ENCODE peak calls at places on chromosomes 16 and 17, in four cellular contexts. X is MM.1S, A is left ventricle myocardium inferior, J is adrenal gland. M is an unnamed sample.

GRCh38 chr17:61839300-61839786 is 24.0 kb downstream of the BRIP1 start:
- DNase-seq in X (no peak), A (no peak), J (no peak), M (no peak)

GRCh38 chr17:44348234-44348987 is 3.3 kb downstream of the GRN start:
- DNase-seq in X (peak; percentile 27), A (no peak), J (peak; percentile 59), M (no peak)

GRCh38 chr17:17783121-17783824 is 53.5 kb downstream of the SREBF1 start:
- DNase-seq in X (peak; percentile 71), A (peak; percentile 85), J (peak; percentile 72), M (peak; percentile 61)

GRCh38 chr16:81388357-81388756 is 56.3 kb upstream of the CMIP start:
- DNase-seq in X (no peak), A (no peak), J (no peak), M (no peak)

GRCh38 chr17:5508855-5509254 is 22.5 kb downstream of the MIS12 start:
- DNase-seq in X (no peak), A (no peak), J (no peak), M (no peak)

GRCh38 chr16:21194771-21195301 is 16.5 kb downstream of the ZP2 start:
- DNase-seq in X (no peak), A (no peak), J (no peak), M (no peak)

GRCh38 chr17:7945651-7946050 is 13.6 kb downstream of the CNTROB start:
- DNase-seq in X (no peak), A (no peak), J (no peak), M (no peak)

GRCh38 chr17:1431631-1432104 is 24.4 kb downstream of the CRK start:
- DNase-seq in X (no peak), A (no peak), J (peak; percentile 63), M (no peak)

GRCh38 chr16:12097523-12098428 is 121.2 kb downstream of the SNX29 start:
- DNase-seq in X (no peak), A (peak; percentile 32), J (peak; percentile 70), M (no peak)

GRCh38 chr16:70298988-70299938 is at the start of gene DDX19B:
- DNase-seq in X (peak; percentile 61), A (peak; percentile 83), J (peak; percentile 84), M (peak; percentile 57)

GRCh38 chr17:7556627-7557026 is 1.9 kb upstream of the TNFSF13 start:
- DNase-seq in X (no peak), A (no peak), J (no peak), M (no peak)

GRCh38 chr16:69595127-69596036 is 29.6 kb downstream of the NFAT5 start:
- DNase-seq in X (no peak), A (no peak), J (peak; percentile 10), M (no peak)

GRCh38 chr16:79721186-79721745 is 120.7 kb upstream of the MAF start:
- DNase-seq in X (no peak), A (no peak), J (peak; percentile 4), M (no peak)

GRCh38 chr16:66409156-66409555 is 17.9 kb upstream of the BEAN1 start:
- DNase-seq in X (no peak), A (no peak), J (no peak), M (no peak)

GRCh38 chr17:61285483-61286320 is 113.9 kb upstream of the TBX2 start:
- DNase-seq in X (no peak), A (peak; percentile 64), J (no peak), M (no peak)

GRCh38 chr17:15408803-15409202 is 58.6 kb downstream of the CDRT4 start:
- DNase-seq in X (no peak), A (no peak), J (no peak), M (no peak)

GRCh38 chr17:30858556-30859250 is 26.9 kb downstream of the ATAD5 start:
- DNase-seq in X (no peak), A (no peak), J (no peak), M (no peak)

GRCh38 chr16:12092347-12092882 is 115.9 kb downstream of the SNX29 start:
- DNase-seq in X (no peak), A (no peak), J (peak; percentile 39), M (no peak)

GRCh38 chr17:14134456-14134855 is 65.2 kb downstream of the COX10 start:
- DNase-seq in X (no peak), A (no peak), J (no peak), M (no peak)

GRCh38 chr16:1074379-1074649 is 1.8 kb downstream of the SSTR5 start:
- DNase-seq in X (no peak), A (no peak), J (no peak), M (no peak)

GRCh38 chr17:29505826-29506225 is 61.0 kb downstream of the ABHD15 start:
- DNase-seq in X (no peak), A (no peak), J (no peak), M (no peak)

GRCh38 chr16:66342294-66342900 is 24.1 kb upstream of the CDH5 start:
- DNase-seq in X (no peak), A (no peak), J (no peak), M (no peak)

GRCh38 chr16:29826342-29826695 is 6.1 kb downstream of the MVP start:
- DNase-seq in X (no peak), A (no peak), J (no peak), M (peak; percentile 18)

GRCh38 chr16:49464877-49465504 is 91.4 kb downstream of the C16orf78 start:
- DNase-seq in X (peak; percentile 71), A (no peak), J (no peak), M (no peak)

GRCh38 chr17:27566673-27567562 is 64.1 kb upstream of the LGALS9 start:
- DNase-seq in X (no peak), A (no peak), J (no peak), M (no peak)

GRCh38 chr17:31424944-31425582 is 33.6 kb downstream of the RAB11FIP4 start:
- DNase-seq in X (no peak), A (peak; percentile 33), J (peak; percentile 91), M (no peak)

GRCh38 chr17:56222255-56222654 is 69.0 kb downstream of the ANKFN1 start:
- DNase-seq in X (no peak), A (no peak), J (no peak), M (no peak)

GRCh38 chr16:83581082-83581481 is 226.7 kb upstream of the HSBP1 start:
- DNase-seq in X (no peak), A (no peak), J (no peak), M (no peak)

GRCh38 chr17:48444531-48445247 is 14.7 kb upstream of the SKAP1 start:
- DNase-seq in X (peak; percentile 4), A (no peak), J (no peak), M (peak; percentile 52)

GRCh38 chr17:40175928-40176327 is 1.3 kb upstream of the RAPGEFL1 start:
- DNase-seq in X (no peak), A (no peak), J (no peak), M (no peak)

GRCh38 chr16:50708373-50709060 is 15.1 kb downstream of the NOD2 start:
- DNase-seq in X (no peak), A (no peak), J (no peak), M (peak; percentile 34)

GRCh38 chr16:81901483-81901882 is 109.8 kb downstream of the SDR42E1 start:
- DNase-seq in X (no peak), A (no peak), J (peak; percentile 24), M (no peak)

GRCh38 chr16:54585094-54585493 is 298.5 kb upstream of the IRX3 start:
- DNase-seq in X (no peak), A (no peak), J (no peak), M (no peak)

GRCh38 chr16:88956546-88957455 is 20.2 kb downstream of the CBFA2T3 start:
- DNase-seq in X (no peak), A (no peak), J (no peak), M (no peak)

GRCh38 chr16:29996773-29997250 is 771 bp downstream of the INO80E start:
- DNase-seq in X (no peak), A (no peak), J (no peak), M (no peak)

GRCh38 chr17:55451203-55451641 is 29.6 kb upstream of the MMD start:
- DNase-seq in X (no peak), A (no peak), J (no peak), M (no peak)

GRCh38 chr16:893360-893759 is 77.4 kb downstream of the LMF1 start:
- DNase-seq in X (no peak), A (no peak), J (no peak), M (no peak)

GRCh38 chr16:83603981-83604570 is 203.7 kb upstream of the HSBP1 start:
- DNase-seq in X (no peak), A (no peak), J (no peak), M (no peak)

GRCh38 chr16:55056585-55057520 is 126.2 kb downstream of the IRX5 start:
- DNase-seq in X (no peak), A (no peak), J (no peak), M (no peak)

GRCh38 chr17:75032896-75033294 is 13.9 kb downstream of the ATP5PD start:
- DNase-seq in X (no peak), A (no peak), J (peak; percentile 55), M (no peak)
- H3K27ac ChIP-seq in X (no peak overlapping the region), A (peak overlapping the region; percentile 91), J (peak overlapping the region; percentile 94), M (peak overlapping the region; percentile 70)

GRCh38 chr17:41393826-41394225 is 3.6 kb downstream of the KRT31 start:
- DNase-seq in X (no peak), A (no peak), J (no peak), M (no peak)

GRCh38 chr17:41392278-41392677 is 5.1 kb downstream of the KRT31 start:
- DNase-seq in X (no peak), A (no peak), J (peak; percentile 24), M (no peak)

GRCh38 chr17:41393294-41393693 is 4.1 kb downstream of the KRT31 start:
- DNase-seq in X (no peak), A (no peak), J (no peak), M (no peak)

GRCh38 chr17:41396340-41396739 is 1.1 kb downstream of the KRT31 start:
- DNase-seq in X (no peak), A (no peak), J (no peak), M (no peak)

GRCh38 chr17:41394254-41395016 is 3.0 kb downstream of the KRT31 start:
- DNase-seq in X (no peak), A (no peak), J (no peak), M (no peak)
- H3K4me3 ChIP-seq in X (no peak overlapping the region), A (no peak overlapping the region), J (no peak overlapping the region), M (no peak overlapping the region)

DNA sequence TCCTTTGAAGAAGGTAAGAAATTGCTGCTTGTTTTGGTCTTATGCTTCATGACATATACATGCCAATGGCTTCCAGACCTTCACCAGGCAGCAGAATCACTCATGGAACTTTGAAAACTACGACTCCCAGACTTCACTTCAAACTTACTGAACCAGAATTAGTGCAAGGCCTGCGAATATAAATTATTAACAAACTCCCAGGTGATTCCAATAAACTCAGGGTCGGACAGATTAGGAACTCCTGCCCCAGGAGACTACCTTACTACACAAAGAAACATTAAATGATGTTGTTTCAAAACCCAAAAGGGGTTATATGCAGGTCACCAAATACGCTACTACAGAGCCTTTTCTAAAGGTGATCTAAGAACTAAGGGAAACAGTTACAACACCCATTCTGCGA is 20.4 kb downstream of the PSME3IP1 start:
- DNase-seq in X (no peak), A (no peak), J (no peak), M (no peak)
- H3K27ac ChIP-seq in X (no peak overlapping the region), A (no peak overlapping the region), J (no peak overlapping the region), M (no peak overlapping the region)

GRCh38 chr16:86222541-86222940 is 287.8 kb upstream of the FOXF1 start:
- DNase-seq in X (no peak), A (no peak), J (no peak), M (no peak)
- H3K4me3 ChIP-seq in X (no peak overlapping the region), A (no peak overlapping the region), J (no peak overlapping the region), M (no peak overlapping the region)

GRCh38 chr17:9790889-9791876 is at the start of gene DHRS7C:
- DNase-seq in X (no peak), A (peak; percentile 45), J (no peak), M (no peak)
- H3K27ac ChIP-seq in X (no peak within 1 kb of the TSS), A (peak within 1 kb of the TSS; percentile 88), J (no peak within 1 kb of the TSS), M (no peak within 1 kb of the TSS)

M was measured in CD4-positive, alpha-beta memory T cell.